ENCODE peak calls at places on chromosome 6, in four cellular contexts. W, O, L and M are unnamed samples.

GRCh38 chr6:157764346-157765068 is 58.5 kb upstream of the SNX9 start:
- DNase-seq in L (peak), W (peak), O (peak), M (peak)

GRCh38 chr6:152184573-152185157 is 377.2 kb downstream of the ESR1 start:
- DNase-seq in W (no peak), L (no peak), O (peak), M (no peak)

GRCh38 chr6:111743859-111744692 is 129.2 kb downstream of the FYN start:
- DNase-seq in O (no peak), L (no peak), W (no peak), M (peak)

GRCh38 chr6:32941412-32941784 is 570 bp upstream of the HLA-DMB start:
- DNase-seq in O (peak), L (no peak), W (no peak), M (no peak)

GRCh38 chr6:43334466-43335095 is 26.0 kb upstream of the CRIP3 start:
- DNase-seq in W (peak), O (no peak), L (peak), M (peak)

GRCh38 chr6:133203344-133203697 is 37.8 kb upstream of the EYA4 start:
- DNase-seq in L (no peak), O (no peak), W (no peak), M (no peak)

GRCh38 chr6:114747995-114748625 is 405.3 kb upstream of the HS3ST5 start:
- DNase-seq in L (peak), W (peak), O (no peak), M (peak)

GRCh38 chr6:43142101-43142500 is 29.0 kb upstream of the SRF start:
- DNase-seq in L (no peak), W (no peak), O (no peak), M (no peak)

GRCh38 chr6:3442444-3443220 is 14.2 kb downstream of the SLC22A23 start:
- DNase-seq in O (no peak), L (peak), W (peak), M (peak)

GRCh38 chr6:157759028-157759427 is 64.0 kb upstream of the SNX9 start:
- DNase-seq in W (peak), O (no peak), L (peak), M (no peak)

GRCh38 chr6:123941855-123942254 is 138.2 kb downstream of the NKAIN2 start:
- DNase-seq in L (no peak), O (no peak), W (no peak), M (no peak)

GRCh38 chr6:100202417-100203194 is 208.6 kb upstream of the MCHR2 start:
- DNase-seq in O (no peak), W (peak), L (peak), M (peak)

GRCh38 chr6:44558315-44559227 is 171.1 kb downstream of the CDC5L start:
- DNase-seq in W (no peak), L (no peak), O (no peak), M (peak)

GRCh38 chr6:135922746-135923145 is 71.2 kb downstream of the PDE7B start:
- DNase-seq in W (peak), O (no peak), L (no peak), M (peak)

GRCh38 chr6:34207695-34208443 is 28.8 kb upstream of the HMGA1 start:
- DNase-seq in L (no peak), W (no peak), O (no peak), M (no peak)

GRCh38 chr6:111553580-111553979 is 52.1 kb downstream of the TRAF3IP2 start:
- DNase-seq in W (no peak), L (no peak), O (no peak), M (no peak)

GRCh38 chr6:135236319-135236718 is 55.2 kb downstream of the MYB start:
- DNase-seq in W (no peak), O (no peak), L (no peak), M (no peak)

GRCh38 chr6:158256746-158257424 is 55.4 kb upstream of the TULP4 start:
- DNase-seq in O (no peak), W (no peak), L (no peak), M (no peak)

GRCh38 chr6:31365864-31366263 is 8.9 kb upstream of the HLA-B start:
- DNase-seq in L (no peak), W (no peak), O (no peak), M (no peak)

GRCh38 chr6:9789201-9789600 is 625.7 kb downstream of the TFAP2A start:
- DNase-seq in O (no peak), W (no peak), L (peak), M (peak)

GRCh38 chr6:73455865-73456629 is 4.0 kb upstream of the CGAS start:
- DNase-seq in L (peak), O (no peak), W (no peak), M (peak)

GRCh38 chr6:79536615-79536968 is 638 bp downstream of the LCA5 start:
- DNase-seq in W (peak), O (no peak), L (peak), M (peak)

GRCh38 chr6:16319813-16320532 is 81.6 kb downstream of the GMPR start:
- DNase-seq in O (peak), L (peak), W (peak), M (peak)

GRCh38 chr6:131960371-131961133 is 9.4 kb upstream of the CCN2 start:
- DNase-seq in L (no peak), W (peak), O (no peak), M (peak)

GRCh38 chr6:82178084-82178758 is 69.3 kb downstream of the IBTK start:
- DNase-seq in W (peak), O (no peak), L (peak), M (peak)

GRCh38 chr6:55818482-55818881 is 56.9 kb downstream of the BMP5 start:
- DNase-seq in L (peak), W (no peak), O (no peak), M (peak)

GRCh38 chr6:44166591-44167184 is 8.1 kb downstream of the CAPN11 start:
- DNase-seq in O (no peak), W (no peak), L (no peak), M (no peak)

GRCh38 chr6:145829102-145829501 is 14.5 kb upstream of the FBXO30 start:
- DNase-seq in L (no peak), W (no peak), O (no peak), M (no peak)

GRCh38 chr6:38459291-38459690 is 180.4 kb downstream of the BTBD9 start:
- DNase-seq in W (no peak), O (no peak), L (peak), M (peak)

GRCh38 chr6:108263371-108263770 is 2.5 kb upstream of the SNX3 start:
- DNase-seq in O (no peak), L (no peak), W (no peak), M (no peak)

GRCh38 chr6:121491576-121491975 is 56.1 kb downstream of the GJA1 start:
- DNase-seq in W (no peak), O (no peak), L (no peak), M (no peak)

GRCh38 chr6:144415014-144415413 is 129.9 kb downstream of the UTRN start:
- DNase-seq in W (peak), L (peak), O (no peak), M (peak)

DNA sequence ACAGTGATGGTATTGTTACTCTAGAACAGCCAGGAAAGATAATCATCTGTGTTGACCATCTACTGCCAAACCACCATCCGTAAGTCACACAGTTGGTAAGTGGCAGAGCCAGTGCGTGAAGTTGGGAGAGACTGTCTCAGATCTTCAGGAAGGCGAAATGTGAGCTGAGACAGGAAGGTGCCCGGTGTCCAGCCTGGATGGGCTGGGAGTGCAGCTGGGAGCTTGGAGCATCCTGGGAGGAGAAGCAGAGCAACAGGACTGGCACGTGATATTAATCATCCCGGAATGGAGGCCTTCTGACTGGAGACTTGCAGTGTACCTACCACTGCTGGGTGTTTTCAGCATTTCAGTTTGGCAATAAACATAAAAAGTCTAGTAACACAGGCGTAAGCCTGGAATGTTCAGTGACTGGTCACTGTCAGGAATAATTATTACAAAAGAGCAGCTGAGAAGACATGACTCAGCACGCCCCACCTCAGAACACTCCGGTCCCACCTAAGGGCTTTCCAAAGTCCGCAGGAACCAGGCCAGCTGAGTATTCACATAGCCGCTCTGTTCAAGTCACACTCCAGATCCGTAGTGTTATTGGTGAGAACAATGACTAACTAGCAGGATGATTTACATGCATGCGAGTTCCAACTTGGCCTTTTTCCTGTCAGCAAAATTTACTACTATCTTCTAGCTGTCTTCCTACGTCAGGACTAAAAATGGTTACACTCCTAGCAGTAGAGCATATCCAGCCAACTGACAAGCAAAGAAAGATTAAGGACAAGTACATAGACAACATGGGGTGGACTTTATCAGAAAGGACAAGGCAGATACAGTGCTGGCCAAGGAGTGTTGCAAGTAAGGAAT is 45.1 kb upstream of the PNRC1 start:
- DNase-seq in W (peak), O (no peak), L (peak), M (peak)
- H3K4me3 ChIP-seq in W (peak), O (no peak), L (peak), M (peak)

DNA sequence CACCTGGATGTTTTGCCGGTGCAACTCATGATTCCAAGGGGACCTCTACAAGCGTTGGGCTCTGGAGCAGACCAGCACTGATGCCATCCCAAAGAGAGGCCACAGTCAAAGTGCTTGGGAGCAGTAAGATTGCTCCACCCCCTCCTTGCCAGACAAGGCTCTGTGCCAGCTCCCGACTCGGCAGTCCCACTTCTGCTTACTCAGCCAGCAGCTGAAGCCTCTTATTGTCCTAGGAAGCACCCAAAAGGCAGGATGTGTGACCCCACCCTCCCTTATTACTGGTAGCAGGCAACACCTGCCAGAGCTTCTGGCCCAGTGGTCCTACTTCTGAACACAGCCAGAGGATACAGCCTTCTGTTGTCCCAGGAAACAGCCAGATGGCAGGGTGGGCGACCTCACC is 614.2 kb downstream of the TENT5A start:
- DNase-seq in O (no peak), W (peak), L (no peak), M (no peak)
- TF ChIP-seq CTCF in O (no peak), W (no peak), L (no peak), M (no peak)

GRCh38 chr6:125904871-125905270 is 51.7 kb upstream of the HINT3 start:
- DNase-seq in W (peak), L (peak), O (peak), M (peak)

GRCh38 chr6:125899726-125900182 is 56.8 kb upstream of the HINT3 start:
- DNase-seq in O (no peak), L (no peak), W (no peak), M (no peak)
- H3K4me3 ChIP-seq in O (no peak), L (no peak), W (no peak), M (no peak)

DNA sequence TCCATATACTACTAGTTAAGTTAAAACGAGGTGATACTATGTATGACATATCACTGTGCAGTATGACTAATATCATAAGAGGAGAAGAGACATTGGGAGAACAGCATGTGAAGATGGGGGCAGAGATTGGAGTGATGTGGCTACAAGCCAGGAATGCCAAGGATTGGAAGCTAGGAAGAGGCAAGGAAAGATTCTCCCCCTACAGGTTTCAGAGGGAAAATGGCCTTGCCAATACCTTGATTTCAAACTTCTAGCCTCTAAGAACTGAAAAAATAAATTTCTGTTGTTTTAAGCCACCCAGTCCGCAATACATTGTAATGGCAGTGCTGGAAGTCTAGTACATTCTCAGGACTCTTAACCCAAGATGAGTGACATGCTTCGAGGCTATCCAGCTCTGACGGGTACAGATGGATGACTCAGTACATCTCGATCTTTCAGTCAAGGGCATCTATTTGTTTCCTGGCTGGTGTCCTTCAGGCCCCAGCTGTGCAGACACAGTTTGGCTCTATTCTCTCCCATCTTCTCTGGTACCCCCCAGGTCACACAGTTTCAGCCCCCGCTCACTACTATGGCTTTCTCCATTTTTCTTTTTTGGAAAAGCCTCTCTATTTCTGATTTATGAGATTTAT is 55.5 kb upstream of the THEMIS start:
- DNase-seq in L (peak), O (no peak), W (peak), M (peak)
- TF ChIP-seq CTCF in L (no peak), O (no peak), W (peak), M (peak)

DNA sequence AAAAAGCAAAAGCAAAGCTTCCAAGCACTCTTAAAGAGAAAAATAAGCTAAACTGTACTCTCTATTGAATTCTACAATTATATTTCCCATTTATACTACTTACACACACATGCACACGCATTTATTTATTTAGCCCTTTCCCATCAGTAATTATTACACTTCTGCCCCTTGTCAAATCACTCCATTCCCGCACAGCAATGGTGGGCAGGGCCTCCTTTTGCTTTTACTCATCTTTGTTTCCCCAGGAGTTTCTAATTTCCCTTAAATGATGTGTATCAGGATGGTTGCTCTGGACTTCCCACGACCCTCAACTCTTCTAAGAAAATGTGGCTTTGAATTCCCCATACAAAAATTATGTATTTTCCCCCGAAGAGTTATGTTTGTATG is 19.9 kb downstream of the PXT1 start:
- DNase-seq in O (no peak), L (no peak), W (no peak), M (no peak)
- H3K4me3 ChIP-seq in O (peak), L (peak), W (peak), M (peak)